ENCODE peak calls at places on chromosome 4, in four cellular contexts. B, S, T and L are unnamed samples.

GRCh38 chr4:177448850-177449249 is 6.6 kb upstream of the AGA start:
- DNase-seq in B (no peak), S (no peak), T (no peak), L (no peak)

GRCh38 chr4:107931775-107932321 is 499 bp downstream of the CYP2U1 start:
- DNase-seq in B (no peak), S (peak), T (peak), L (no peak)

GRCh38 chr4:170949084-170949483 is 859.3 kb upstream of the AADAT start:
- DNase-seq in B (no peak), S (no peak), T (no peak), L (no peak)

GRCh38 chr4:20487852-20488251 is 212.4 kb upstream of the PACRGL start:
- DNase-seq in B (no peak), S (no peak), T (no peak), L (no peak)

GRCh38 chr4:110602061-110602460 is 20.8 kb downstream of the PITX2 start:
- DNase-seq in B (no peak), S (no peak), T (no peak), L (no peak)

GRCh38 chr4:54784188-54784671 is 126.5 kb downstream of the KIT start:
- DNase-seq in B (no peak), S (peak), T (no peak), L (no peak)

GRCh38 chr4:39406763-39407583 is at the start of gene KLB:
- DNase-seq in B (no peak), S (no peak), T (no peak), L (no peak)

GRCh38 chr4:15043226-15043625 is 40.9 kb downstream of the CPEB2 start:
- DNase-seq in B (no peak), S (no peak), T (no peak), L (no peak)

GRCh38 chr4:180827610-180828009 is 1415.6 kb upstream of the TENM3 start:
- DNase-seq in B (no peak), S (no peak), T (no peak), L (no peak)

GRCh38 chr4:131974730-131975129 is 1174.4 kb upstream of the PCDH10 start:
- DNase-seq in B (no peak), S (no peak), T (no peak), L (no peak)

GRCh38 chr4:160286051-160286450 is 1183.2 kb downstream of the RAPGEF2 start:
- DNase-seq in B (no peak), S (no peak), T (no peak), L (no peak)

GRCh38 chr4:79578613-79579012 is 170.6 kb upstream of the GK2 start:
- DNase-seq in B (no peak), S (peak), T (no peak), L (no peak)

GRCh38 chr4:79575709-79576479 is 167.9 kb upstream of the GK2 start:
- DNase-seq in B (no peak), S (no peak), T (no peak), L (no peak)

GRCh38 chr4:79574741-79575451 is 166.9 kb upstream of the GK2 start:
- DNase-seq in B (no peak), S (no peak), T (no peak), L (no peak)

GRCh38 chr4:79576480-79576803 is 168.4 kb upstream of the GK2 start:
- DNase-seq in B (no peak), S (no peak), T (peak), L (no peak)
- TF ChIP-seq CTCF in B (peak), S (peak), T (no peak), L (no peak)

DNA sequence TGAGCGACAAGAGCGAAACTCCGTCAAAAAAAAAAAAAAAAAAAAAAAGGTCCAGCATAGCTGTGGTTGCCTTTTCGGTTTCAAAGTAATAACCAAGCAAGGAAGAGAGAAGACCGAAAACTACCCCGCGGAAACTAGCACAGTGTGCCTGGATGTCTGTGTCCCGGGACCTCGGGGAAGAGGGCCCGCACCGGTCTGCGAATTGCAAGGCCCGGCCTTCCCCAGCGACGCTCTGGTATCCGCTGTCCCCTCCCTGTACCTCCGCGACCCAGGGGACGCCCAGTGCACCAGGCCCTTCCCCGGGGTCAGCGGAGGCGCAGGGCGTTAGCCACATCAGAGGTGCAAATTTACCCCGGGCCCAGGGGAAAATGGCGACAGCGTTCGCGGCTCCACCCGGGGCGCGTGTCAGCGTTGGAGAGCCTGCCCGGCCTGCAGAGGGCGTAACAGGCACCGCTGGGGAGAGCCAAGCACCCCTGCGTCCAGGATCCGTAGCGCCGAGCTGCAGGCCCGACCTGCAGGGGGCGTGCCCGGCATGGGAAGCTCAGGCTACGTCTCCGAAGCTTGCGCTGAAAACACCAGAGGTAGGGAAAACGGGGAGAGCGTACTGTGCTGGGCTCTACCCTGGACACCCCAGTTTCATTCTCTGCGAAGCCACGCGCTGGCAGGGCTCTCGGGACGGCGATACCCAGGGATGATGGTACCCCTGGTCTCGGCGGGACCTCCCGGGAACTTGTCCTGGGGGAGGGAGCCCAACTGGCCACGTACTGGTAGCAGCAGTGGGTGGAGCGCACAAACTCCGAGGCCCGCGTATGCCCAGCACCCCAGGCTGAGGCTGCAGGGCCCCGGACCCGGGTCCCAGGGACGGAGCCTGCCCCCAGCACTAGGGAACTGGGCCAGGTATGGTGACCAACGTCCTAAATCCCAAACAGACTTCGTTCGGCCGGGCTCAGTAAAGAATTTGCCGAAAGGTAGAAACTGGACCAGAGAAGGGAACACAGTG is 16.2 kb downstream of the NKX6-1 start:
- DNase-seq in B (no peak), S (peak), T (peak), L (no peak)
- TF ChIP-seq CTCF in B (no peak), S (peak), T (peak), L (no peak)

DNA sequence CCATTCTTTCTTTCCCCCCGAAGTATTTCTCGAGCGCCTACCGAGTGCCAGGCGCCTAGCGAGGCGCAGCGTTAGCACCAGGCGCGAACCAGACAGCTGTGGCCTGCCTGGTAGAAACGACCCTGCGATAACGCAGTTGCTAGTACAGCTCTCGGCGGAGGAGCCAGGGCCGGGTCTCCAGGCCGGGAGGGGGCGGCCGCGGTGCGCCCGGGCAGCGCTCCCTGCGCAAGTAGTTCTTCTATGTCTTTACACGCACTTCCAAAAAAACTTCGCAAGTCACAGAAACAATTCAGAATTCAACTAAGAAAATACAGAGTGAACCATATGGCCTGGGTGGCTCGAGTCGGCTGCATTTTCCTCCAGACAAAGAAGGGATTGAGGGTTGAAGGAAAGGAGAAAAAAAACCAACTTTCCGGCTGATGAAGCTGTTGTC is 7.0 kb upstream of the NEUROG2 start:
- DNase-seq in B (no peak), S (no peak), T (peak), L (no peak)
- TF ChIP-seq CTCF in B (no peak), S (no peak), T (no peak), L (no peak)

DNA sequence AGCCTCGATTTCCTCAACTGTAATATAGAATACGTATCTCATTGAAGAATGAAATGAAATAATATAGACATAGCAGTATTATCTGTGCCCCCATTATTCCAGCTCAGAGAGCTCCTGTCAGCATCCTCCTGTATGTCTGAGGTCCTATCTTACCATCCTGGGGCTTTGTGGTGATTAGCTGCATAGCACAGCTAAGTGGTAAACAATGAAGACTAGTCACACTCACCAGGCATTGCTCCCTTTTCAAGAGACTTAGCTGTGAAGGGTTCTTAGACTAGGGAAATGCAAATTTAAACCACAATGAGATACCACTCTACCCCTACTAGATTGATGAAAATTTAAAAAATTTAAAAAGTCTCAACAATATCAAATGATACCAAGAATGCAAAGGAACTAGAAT is 172.9 kb downstream of the SLC39A8 start:
- DNase-seq in B (no peak), S (no peak), T (no peak), L (no peak)
- TF ChIP-seq CTCF in B (no peak), S (no peak), T (no peak), L (no peak)

GRCh38 chr4:29970626-29971025 is 749.5 kb upstream of the PCDH7 start:
- DNase-seq in B (no peak), S (no peak), T (peak), L (no peak)
- TF ChIP-seq CTCF in B (no peak), S (no peak), T (no peak), L (no peak)

DNA sequence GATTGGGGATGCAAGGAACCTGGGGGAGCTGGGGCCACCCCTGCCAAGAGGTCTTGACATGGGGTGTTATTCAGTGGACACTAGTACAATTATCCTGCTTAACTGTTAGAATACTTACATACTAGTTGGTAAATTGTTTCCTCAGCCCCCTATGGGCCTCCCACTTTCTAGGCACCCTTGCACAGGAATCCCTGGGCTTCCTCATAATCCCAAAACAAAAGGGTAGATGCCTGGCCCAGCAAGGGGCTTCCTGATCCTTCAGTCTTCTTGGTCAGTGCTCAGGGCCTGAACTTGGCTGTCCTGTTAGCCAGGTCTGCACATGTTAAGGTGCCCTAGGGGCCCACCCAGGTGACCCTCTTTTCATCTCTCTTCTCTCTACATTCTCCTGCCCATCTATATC is 48.7 kb upstream of the MSX1 start:
- DNase-seq in B (no peak), S (no peak), T (no peak), L (no peak)
- TF ChIP-seq CTCF in B (no peak), S (no peak), T (no peak), L (no peak)

DNA sequence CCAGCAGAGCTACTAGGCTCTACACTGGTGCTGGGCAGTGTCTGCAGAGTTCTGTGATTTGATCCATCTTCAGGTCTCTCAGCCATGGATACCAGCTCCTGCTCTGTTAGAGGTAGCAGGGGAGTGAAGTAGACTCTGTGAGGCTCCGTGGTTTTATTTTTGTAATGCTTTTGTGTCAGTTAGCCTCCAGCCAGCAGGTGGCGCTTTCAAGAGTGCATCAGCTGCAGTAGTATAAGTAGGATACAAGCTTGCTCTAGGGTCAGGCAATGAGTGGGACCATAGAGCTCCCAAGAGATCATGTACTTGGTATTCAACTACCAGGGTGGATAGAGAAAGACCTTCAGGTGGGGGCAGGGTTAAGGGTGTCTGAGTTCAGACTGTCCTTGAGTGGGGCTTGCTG is 362.5 kb upstream of the TRAM1L1 start:
- DNase-seq in B (no peak), S (no peak), T (peak), L (no peak)
- TF ChIP-seq CTCF in B (no peak), S (no peak), T (peak), L (no peak)

DNA sequence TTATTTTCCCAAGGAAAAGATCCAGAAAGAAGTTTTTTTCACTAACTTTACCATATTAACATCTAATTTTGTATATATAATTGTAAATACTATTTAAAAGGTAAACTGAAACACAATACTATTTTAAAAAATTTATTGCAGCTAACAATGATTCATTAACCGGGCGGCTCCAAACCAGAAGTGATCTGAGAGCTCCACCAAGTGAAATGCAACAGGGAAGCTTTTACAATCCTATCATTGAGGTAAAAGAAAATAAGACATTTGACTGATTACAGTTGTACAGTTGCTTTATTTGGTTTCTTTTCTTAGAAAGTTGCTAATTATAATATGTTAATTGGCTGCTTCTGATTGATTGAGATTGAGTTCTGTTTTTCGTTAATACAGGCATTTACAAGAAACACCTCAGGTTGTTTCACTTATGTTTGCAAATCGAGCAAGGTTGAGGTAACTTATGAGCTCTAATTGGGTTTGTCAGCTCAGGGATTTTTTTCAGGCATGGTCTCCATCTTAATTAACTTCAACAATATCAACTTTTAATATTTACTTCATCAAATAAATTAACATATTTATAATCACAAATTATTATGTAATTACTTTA is 220.2 kb upstream of the UGT8 start:
- DNase-seq in B (no peak), S (no peak), T (no peak), L (no peak)
- TF ChIP-seq CTCF in B (no peak), S (peak), T (no peak), L (no peak)

DNA sequence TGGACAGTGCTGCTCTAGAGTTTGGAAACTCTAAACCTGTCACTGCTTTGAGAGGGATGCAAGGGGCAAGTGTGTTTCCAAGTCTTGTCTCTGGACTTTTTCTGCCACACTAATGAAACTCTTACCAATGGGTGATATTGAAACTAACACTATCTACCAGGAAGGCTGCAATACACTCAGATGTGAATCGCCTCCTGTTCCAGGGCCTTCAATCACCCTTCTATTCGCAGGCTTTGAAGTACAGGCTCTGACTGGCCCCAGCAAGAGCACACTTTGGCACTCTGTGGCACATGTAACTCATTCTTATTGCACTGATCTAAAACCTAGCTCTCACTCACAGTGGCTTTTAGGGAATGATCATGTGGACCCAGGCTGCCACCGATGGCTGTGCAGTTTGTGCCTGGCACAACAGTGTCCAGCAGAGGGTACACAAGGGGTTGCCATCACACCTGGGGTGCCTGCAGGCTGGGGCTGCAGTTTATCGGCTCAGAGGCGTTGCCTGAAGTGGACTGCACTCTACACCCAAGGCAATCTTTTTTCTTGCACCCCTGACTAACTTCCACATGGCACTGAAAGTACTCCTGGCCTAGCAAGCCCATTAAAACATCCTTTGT is 210.8 kb downstream of the MGST2 start:
- DNase-seq in B (no peak), S (no peak), T (no peak), L (no peak)
- TF ChIP-seq CTCF in B (no peak), S (no peak), T (no peak), L (no peak)